ENCODE peak calls at places on chromosome 22, in nine cellular contexts. X is kidney; W is psoas muscle; Z is ovary; J is AG10803; V is CD4-positive, alpha-beta T cell; N is fibroblast of villous mesenchyme; C is uterus; B is HL-60. P is an unnamed sample.
A peak's percentile ranks its signal among the peaks of the same experiment; 100 is the strongest.

GRCh38 chr22:32204856-32205722 is at the start of gene RFPL2:
- DNase-seq in J (peak; percentile 1), X (no peak), C (no peak), W (peak; percentile 29), Z (no peak), B (peak; percentile 76), N (peak; percentile 20), V (no peak), P (no peak)

GRCh38 chr22:44668190-44668885 is 33.7 kb upstream of the PRR5 start:
- DNase-seq in J (no peak), V (peak; percentile 36), N (no peak), Z (no peak), W (peak; percentile 50), X (peak; percentile 78), B (no peak), C (no peak), P (no peak)

GRCh38 chr22:32753591-32753990 is 47.9 kb upstream of the TIMP3 start:
- DNase-seq in W (no peak), B (no peak), V (no peak), J (no peak), Z (no peak), X (no peak), C (no peak), N (no peak), P (peak; percentile 39)

GRCh38 chr22:29301716-29302401 is 4.6 kb upstream of the GAS2L1 start:
- DNase-seq in B (no peak), C (no peak), Z (peak; percentile 20), J (no peak), W (no peak), X (no peak), V (no peak), N (no peak), P (peak; percentile 85)

GRCh38 chr22:42217019-42217751 is 53.3 kb downstream of the TCF20 start:
- DNase-seq in B (no peak), W (no peak), Z (no peak), N (peak; percentile 16), C (no peak), V (no peak), J (no peak), X (no peak), P (no peak)

GRCh38 chr22:39214006-39214382 is 30.8 kb downstream of the PDGFB start:
- DNase-seq in J (no peak), V (no peak), W (no peak), Z (no peak), X (no peak), N (no peak), C (no peak), B (no peak), P (peak; percentile 61)

GRCh38 chr22:45905924-45906865 is 70.8 kb downstream of the WNT7B start:
- DNase-seq in W (no peak), B (peak; percentile 67), N (peak; percentile 64), C (no peak), Z (no peak), X (no peak), V (no peak), J (peak; percentile 81), P (no peak)

GRCh38 chr22:44202261-44202789 is 21.6 kb downstream of the PARVG start:
- DNase-seq in C (no peak), X (no peak), W (no peak), Z (no peak), B (no peak), J (peak; percentile 82), V (no peak), N (peak; percentile 79), P (peak; percentile 74)

GRCh38 chr22:45548991-45549736 is 46.5 kb downstream of the FBLN1 start:
- DNase-seq in W (peak; percentile 74), Z (peak; percentile 52), V (no peak), B (no peak), C (peak; percentile 78), X (peak; percentile 49), N (peak; percentile 98), J (peak; percentile 93), P (peak; percentile 82)

GRCh38 chr22:32144875-32145274 is 14.2 kb downstream of the C22orf42 start:
- DNase-seq in C (no peak), V (no peak), B (peak; percentile 87), N (no peak), J (no peak), Z (no peak), W (no peak), X (no peak), P (no peak)

GRCh38 chr22:41968601-41969000 is 642 bp upstream of the SEPTIN3 start:
- DNase-seq in W (no peak), N (no peak), X (no peak), C (no peak), B (no peak), J (no peak), Z (no peak), V (no peak), P (no peak)

GRCh38 chr22:17266261-17266971 is 47.2 kb upstream of the ADA2 start:
- DNase-seq in J (no peak), X (peak; percentile 80), N (no peak), V (no peak), C (no peak), Z (no peak), B (no peak), W (no peak), P (no peak)

GRCh38 chr22:31901388-31902137 is 42.8 kb upstream of the YWHAH start:
- DNase-seq in V (no peak), J (no peak), N (no peak), Z (no peak), W (no peak), C (no peak), B (no peak), X (no peak), P (no peak)

GRCh38 chr22:33126881-33127280 is 68.7 kb upstream of the SYN3 start:
- DNase-seq in W (no peak), Z (no peak), X (no peak), C (no peak), N (no peak), B (no peak), V (no peak), J (peak; percentile 8), P (no peak)

GRCh38 chr22:41862160-41862529 is 29.2 kb downstream of the SREBF2 start:
- DNase-seq in J (no peak), W (no peak), V (peak; percentile 11), N (peak; percentile 69), B (peak; percentile 74), X (no peak), Z (no peak), C (no peak), P (no peak)

GRCh38 chr22:19868773-19869471 is 14.2 kb upstream of the GNB1L start:
- DNase-seq in C (peak; percentile 12), J (no peak), B (no peak), N (no peak), V (no peak), X (peak; percentile 59), W (peak; percentile 8), Z (no peak), P (peak; percentile 84)

GRCh38 chr22:24775769-24776492 is 1.4 kb upstream of the PIWIL3 start:
- DNase-seq in X (no peak), V (no peak), C (no peak), J (peak; percentile 9), B (no peak), Z (no peak), N (peak; percentile 48), W (no peak), P (peak; percentile 20)

GRCh38 chr22:24768537-24769374 is 5.8 kb downstream of the PIWIL3 start:
- DNase-seq in J (peak; percentile 65), N (peak; percentile 74), W (peak; percentile 18), C (no peak), X (no peak), Z (peak; percentile 53), V (peak; percentile 16), B (peak; percentile 51), P (peak; percentile 86)

GRCh38 chr22:24776525-24776924 is 2.0 kb upstream of the PIWIL3 start:
- DNase-seq in N (no peak), V (no peak), Z (no peak), B (no peak), W (no peak), J (no peak), X (no peak), C (no peak), P (no peak)

GRCh38 chr22:24772493-24773220 is 1.9 kb downstream of the PIWIL3 start:
- DNase-seq in V (no peak), W (no peak), N (peak; percentile 58), C (no peak), B (no peak), Z (no peak), J (peak; percentile 20), X (no peak), P (no peak)
- TF ChIP-seq CTCF in V (no peak), W (peak; percentile 19), N (peak; percentile 70), C (peak; percentile 11), B (peak; percentile 5), Z (no peak), J (peak; percentile 49), X (peak; percentile 17), P (no peak)

GRCh38 chr22:49044091-49044490 is 783.6 kb downstream of the BRD1 start:
- DNase-seq in W (no peak), N (no peak), C (no peak), V (no peak), B (no peak), J (no peak), Z (no peak), X (no peak), P (no peak)
- TF ChIP-seq CTCF in W (no peak), N (no peak), C (no peak), V (no peak), B (no peak), J (no peak), Z (no peak), X (no peak), P (no peak)

DNA sequence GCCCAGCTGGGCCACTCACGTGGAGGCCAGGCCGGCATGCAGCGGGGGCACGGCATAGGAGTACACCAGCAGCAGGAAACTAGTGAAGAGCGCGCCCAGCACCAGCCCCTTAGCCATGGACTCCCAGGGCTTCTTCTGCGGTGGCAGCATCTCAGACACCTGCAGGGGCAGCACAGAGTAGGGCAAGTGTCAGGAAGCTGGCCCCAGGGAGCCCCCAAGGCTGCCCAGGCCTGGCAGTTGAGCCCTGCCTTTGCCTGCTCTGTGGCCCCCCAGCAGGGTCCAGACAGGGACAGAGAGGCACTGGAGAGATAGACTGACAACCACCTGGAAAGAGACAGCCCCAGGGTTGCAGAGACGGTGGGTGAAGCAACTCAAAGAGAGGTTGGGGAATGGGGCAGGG is 10.7 kb upstream of the SEC14L6 start:
- DNase-seq in C (no peak), V (no peak), W (no peak), J (no peak), Z (no peak), X (no peak), B (no peak), N (no peak), P (no peak)
- TF ChIP-seq CTCF in C (no peak), V (no peak), W (no peak), J (no peak), Z (no peak), X (no peak), B (no peak), N (no peak), P (no peak)

GRCh38 chr22:37351268-37351667 is 69.0 kb downstream of the CYTH4 start:
- DNase-seq in W (no peak), X (no peak), C (no peak), V (no peak), J (no peak), B (no peak), N (no peak), Z (no peak), P (no peak)
- TF ChIP-seq CTCF in W (no peak), X (no peak), C (no peak), V (no peak), J (no peak), B (no peak), N (no peak), Z (no peak), P (no peak)